ENCODE peak calls at places on chromosomes 2 and 18, in six cellular contexts. P is HepG2, X is endothelial cell of umbilical vein, B is A549, V is K562, I is GM12878. A is an unnamed sample.

GRCh38 chr2:10326151-10326616 is 23.5 kb downstream of the HPCAL1 start:
- DNase-seq in P (no peak), X (no peak), B (no peak), V (no peak), I (no peak), A (no peak)

GRCh38 chr2:232310189-232310588 is 68.4 kb upstream of the ALPP start:
- DNase-seq in P (no peak), X (no peak), B (no peak), V (no peak), I (no peak), A (peak; percentile 35)

GRCh38 chr18:49023938-49024341 is 73.2 kb upstream of the SMAD7 start:
- DNase-seq in P (no peak), X (no peak), B (no peak), V (no peak), I (no peak), A (no peak)

GRCh38 chr18:49630246-49630699 is 68.4 kb downstream of the LIPG start:
- DNase-seq in P (peak; percentile 92), X (no peak), B (no peak), V (no peak), I (no peak), A (peak; percentile 14)

GRCh38 chr2:239162141-239162821 is 238.5 kb downstream of the HDAC4 start:
- DNase-seq in P (no peak), X (no peak), B (no peak), V (no peak), I (no peak), A (no peak)

GRCh38 chr2:42849311-42849710 is 56.9 kb upstream of the HAAO start:
- DNase-seq in P (no peak), X (no peak), B (no peak), V (no peak), I (no peak), A (no peak)

GRCh38 chr2:181742908-181743722 is 62.8 kb upstream of the NEUROD1 start:
- DNase-seq in P (peak; percentile 66), X (peak; percentile 83), B (peak; percentile 7), V (peak; percentile 39), I (peak; percentile 17), A (peak; percentile 68)

GRCh38 chr18:35616664-35617423 is 35.3 kb downstream of the GALNT1 start:
- DNase-seq in P (no peak), X (peak; percentile 95), B (peak; percentile 21), V (peak; percentile 29), I (peak; percentile 88), A (peak; percentile 90)

GRCh38 chr2:1915196-1915595 is 170.9 kb upstream of the PXDN start:
- DNase-seq in P (no peak), X (no peak), B (no peak), V (no peak), I (no peak), A (no peak)

GRCh38 chr2:98869868-98870267 is 66.2 kb downstream of the CRACDL start:
- DNase-seq in P (no peak), X (no peak), B (no peak), V (no peak), I (no peak), A (no peak)

GRCh38 chr18:24230766-24231165 is 91.9 kb downstream of the CABYR start:
- DNase-seq in P (no peak), X (no peak), B (no peak), V (no peak), I (no peak), A (no peak)

GRCh38 chr2:102505290-102505689 is 32.3 kb downstream of the SLC9A4 start:
- DNase-seq in P (no peak), X (no peak), B (no peak), V (no peak), I (no peak), A (no peak)

GRCh38 chr2:20015482-20016083 is 3.1 kb upstream of the MATN3 start:
- DNase-seq in P (peak; percentile 75), X (peak; percentile 63), B (peak; percentile 40), V (peak; percentile 43), I (peak; percentile 7), A (peak; percentile 61)

GRCh38 chr2:206887705-206888104 is 51.6 kb upstream of the CPO start:
- DNase-seq in P (no peak), X (no peak), B (no peak), V (no peak), I (no peak), A (no peak)

GRCh38 chr18:79570266-79571201 is 109.1 kb upstream of the CTDP1 start:
- DNase-seq in P (no peak), X (no peak), B (no peak), V (no peak), I (no peak), A (peak; percentile 83)

GRCh38 chr2:168655207-168655606 is 147.2 kb upstream of the NOSTRIN start:
- DNase-seq in P (no peak), X (no peak), B (no peak), V (no peak), I (no peak), A (no peak)

GRCh38 chr2:189134485-189134884 is 45.1 kb downstream of the COL5A2 start:
- DNase-seq in P (no peak), X (peak; percentile 39), B (no peak), V (no peak), I (no peak), A (no peak)

GRCh38 chr18:48091869-48092497 is 161.5 kb upstream of the SMAD2 start:
- DNase-seq in P (no peak), X (no peak), B (no peak), V (no peak), I (no peak), A (no peak)

GRCh38 chr2:119678021-119678656 is 862 bp upstream of the TMEM177 start:
- DNase-seq in P (peak; percentile 70), X (no peak), B (no peak), V (no peak), I (no peak), A (no peak)

GRCh38 chr2:44126106-44126797 is 42.4 kb upstream of the PPM1B start:
- DNase-seq in P (no peak), X (no peak), B (no peak), V (no peak), I (no peak), A (peak; percentile 48)

GRCh38 chr18:2994603-2995432 is 18.1 kb downstream of the LPIN2 start:
- DNase-seq in P (no peak), X (no peak), B (no peak), V (peak; percentile 91), I (no peak), A (no peak)

DNA sequence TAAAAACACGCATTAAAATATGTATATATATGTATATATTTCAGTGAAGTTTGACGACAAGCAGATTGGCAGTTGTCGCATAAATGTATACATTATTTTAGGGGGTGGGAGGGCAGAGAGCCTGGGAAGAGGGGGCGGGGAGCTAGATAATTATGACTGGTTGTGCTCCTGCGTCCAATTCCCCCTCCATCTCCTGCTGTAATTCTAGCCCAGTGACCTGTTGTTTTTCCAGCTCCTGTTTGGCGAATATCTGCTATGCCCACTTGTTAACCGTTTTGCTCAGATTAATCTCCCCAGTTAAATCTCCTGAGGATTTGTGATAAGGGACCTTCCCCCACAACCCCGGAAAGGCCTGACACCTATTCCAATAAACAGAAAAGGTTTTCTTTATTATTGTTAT is 684 bp downstream of the UNC80 start:
- DNase-seq in P (no peak), X (no peak), B (no peak), V (no peak), I (no peak), A (no peak)
- TF ChIP-seq MYC in P (no peak), X (no peak), B (no peak), V (no peak), I (no peak), A (no peak)

DNA sequence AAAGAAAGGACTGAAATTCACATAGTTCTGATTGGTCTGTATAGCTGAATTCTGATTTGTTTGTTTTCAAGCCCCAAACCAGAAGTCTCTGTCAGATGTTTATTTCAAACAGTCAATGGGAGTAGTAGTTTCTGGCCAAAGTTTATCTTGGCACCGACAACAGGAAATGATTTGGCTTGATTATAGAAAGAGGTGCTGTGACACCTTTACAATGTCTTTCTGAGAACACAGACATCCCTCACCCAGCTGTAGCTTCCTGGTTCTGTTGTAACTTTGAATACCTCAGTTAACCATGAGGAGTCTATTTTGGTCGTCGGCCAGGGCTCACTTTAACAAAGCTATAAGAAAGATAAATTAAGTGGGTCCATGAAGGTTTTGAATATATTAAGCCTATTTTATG is 545.0 kb upstream of the ZNF804A start:
- DNase-seq in P (no peak), X (peak; percentile 30), B (no peak), V (no peak), I (no peak), A (no peak)
- TF ChIP-seq MYC in P (no peak), X (no peak), B (no peak), V (no peak), I (no peak), A (no peak)

GRCh38 chr2:128289439-128289838 is 29.2 kb downstream of the HS6ST1 start:
- DNase-seq in P (no peak), X (peak; percentile 17), B (no peak), V (no peak), I (no peak), A (no peak)
- TF ChIP-seq MYC in P (no peak), X (no peak), B (no peak), V (no peak), I (no peak), A (no peak)

GRCh38 chr2:109128048-109128465 is 948 bp upstream of the SH3RF3 start:
- DNase-seq in P (peak; percentile 47), X (peak; percentile 89), B (peak; percentile 82), V (peak; percentile 76), I (no peak), A (peak; percentile 93)
- TF ChIP-seq MYC in P (peak; percentile 47), X (no peak), B (no peak), V (no peak), I (no peak), A (peak; percentile 63)

DNA sequence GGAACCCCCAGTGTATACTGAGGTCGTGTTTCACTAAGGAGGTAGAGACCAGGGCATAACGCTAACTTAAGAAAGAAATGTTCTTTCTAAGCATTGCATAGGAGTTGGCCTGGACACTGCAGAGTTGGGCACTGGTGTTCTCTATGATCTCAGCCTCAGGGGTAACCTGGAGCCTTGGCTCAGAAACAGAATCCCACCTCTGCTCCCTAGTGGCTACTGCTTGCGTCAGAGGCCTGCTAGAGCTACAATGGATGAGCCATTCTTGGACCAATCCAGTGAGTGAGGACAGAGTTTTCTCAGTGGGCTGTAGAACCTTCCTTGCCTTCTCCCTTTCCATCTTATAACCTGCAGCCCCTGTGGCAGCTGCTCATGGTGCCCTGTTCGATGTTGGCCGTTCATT is 324.4 kb upstream of the CELF4 start:
- DNase-seq in P (no peak), X (no peak), B (no peak), V (no peak), I (no peak), A (no peak)
- TF ChIP-seq MYC in P (no peak), X (no peak), B (no peak), V (no peak), I (no peak), A (no peak)

GRCh38 chr18:46484971-46485370 is 172.0 kb downstream of the LOXHD1 start:
- DNase-seq in P (no peak), X (no peak), B (no peak), V (no peak), I (no peak), A (no peak)
- TF ChIP-seq MYC in P (no peak), X (no peak), B (no peak), V (no peak), I (no peak), A (no peak)

A was measured in NB4.